ENCODE peak calls at places on chromosomes 16 and 17, in five cellular contexts. W is lung, X is GM12891, M is endodermal cell, K is NCI-H1092. P is an unnamed sample.

GRCh38 chr16:85428168-85428898 is 184.8 kb upstream of the GSE1 start:
- DNase-seq in W (no peak), X (peak), M (peak), K (no peak), P (peak)

GRCh38 chr16:84054916-84055315 is 12.3 kb upstream of the SLC38A8 start:
- DNase-seq in W (no peak), X (no peak), M (peak), K (no peak), P (no peak)

GRCh38 chr17:76983431-76983830 is 115.2 kb downstream of the MGAT5B start:
- DNase-seq in W (no peak), X (no peak), M (no peak), K (no peak), P (no peak)

GRCh38 chr17:15451681-15452080 is 15.7 kb downstream of the CDRT4 start:
- DNase-seq in W (no peak), X (no peak), M (no peak), K (no peak), P (no peak)

GRCh38 chr17:60141111-60142018 is 8.4 kb upstream of the CA4 start:
- DNase-seq in W (no peak), X (no peak), M (peak), K (no peak), P (no peak)

GRCh38 chr17:45043268-45043681 is 8.2 kb downstream of the DCAKD start:
- DNase-seq in W (no peak), X (no peak), M (no peak), K (peak), P (no peak)

GRCh38 chr16:7548796-7549318 is 216.2 kb downstream of the RBFOX1 start:
- DNase-seq in W (no peak), X (no peak), M (no peak), K (no peak), P (no peak)

GRCh38 chr17:5419959-5420653 is at the start of gene RPAIN:
- DNase-seq in W (peak), X (peak), M (peak), K (peak), P (peak)

GRCh38 chr16:61366006-61366405 is 670.2 kb downstream of the CDH8 start:
- DNase-seq in W (no peak), X (no peak), M (no peak), K (no peak), P (no peak)

GRCh38 chr17:79944821-79945391 is 90.8 kb downstream of the TBC1D16 start:
- DNase-seq in W (no peak), X (peak), M (no peak), K (no peak), P (peak)

GRCh38 chr17:44354582-44355309 is 8.9 kb downstream of the FAM171A2 start:
- DNase-seq in W (no peak), X (peak), M (peak), K (no peak), P (peak)

GRCh38 chr16:12236491-12237030 is 260.0 kb downstream of the SNX29 start:
- DNase-seq in W (no peak), X (no peak), M (no peak), K (no peak), P (no peak)

GRCh38 chr17:30449480-30449879 is 27.7 kb upstream of the GOSR1 start:
- DNase-seq in W (no peak), X (no peak), M (no peak), K (no peak), P (peak)

GRCh38 chr17:29617481-29618271 is 5.0 kb downstream of the CORO6 start:
- DNase-seq in W (peak), X (peak), M (peak), K (peak), P (no peak)

GRCh38 chr17:13561606-13562270 is 40.0 kb downstream of the HS3ST3A1 start:
- DNase-seq in W (no peak), X (no peak), M (no peak), K (no peak), P (no peak)

GRCh38 chr17:35081638-35082037 is 18.1 kb upstream of the RFFL start:
- DNase-seq in W (no peak), X (no peak), M (no peak), K (no peak), P (no peak)

GRCh38 chr17:40320771-40321501 is 12.0 kb downstream of the RARA start:
- DNase-seq in W (peak), X (no peak), M (peak), K (no peak), P (peak)

P was measured in ovary.